ENCODE peak calls at places on chromosomes 1 and 21, in eight cellular contexts. M is SK-N-SH; T is NCI-H2029; A is HTR-8/SVneo; C is stromal cell of bone marrow; S is AG08396; W is sigmoid colon; E is activated CD8-positive, alpha-beta T cell treated with anti-CD3 and anti-CD28 coated beads for 36 hours. P is an unnamed sample.
A peak's percentile ranks its signal among the peaks of the same experiment; 100 is the strongest.

GRCh38 chr1:155933591-155934096 is 569 bp downstream of the KHDC4 start:
- DNase-seq in M (peak; percentile 42), T (no peak), A (no peak), C (no peak), S (no peak), W (no peak), E (no peak), P (no peak)

GRCh38 chr1:9293512-9294439 is 1.1 kb downstream of the SPSB1 start:
- DNase-seq in M (peak; percentile 79), T (no peak), A (no peak), C (no peak), S (no peak), W (no peak), E (peak; percentile 37), P (peak; percentile 36)

GRCh38 chr21:44066116-44066515 is 41.1 kb upstream of the PWP2 start:
- DNase-seq in M (no peak), T (no peak), A (no peak), C (no peak), S (no peak), W (no peak), E (no peak), P (no peak)

GRCh38 chr1:9596419-9597123 is 7.9 kb downstream of the TMEM201 start:
- DNase-seq in M (peak; percentile 56), T (no peak), A (no peak), C (no peak), S (no peak), W (no peak), E (no peak), P (no peak)

GRCh38 chr1:184340984-184341383 is 45.8 kb upstream of the C1orf21 start:
- DNase-seq in M (no peak), T (no peak), A (no peak), C (no peak), S (no peak), W (no peak), E (no peak), P (no peak)

GRCh38 chr1:182549811-182550210 is 39.2 kb downstream of the RNASEL start:
- DNase-seq in M (no peak), T (no peak), A (no peak), C (no peak), S (no peak), W (no peak), E (no peak), P (no peak)

GRCh38 chr1:87853576-87854351 is 525.1 kb downstream of the LMO4 start:
- DNase-seq in M (no peak), T (no peak), A (no peak), C (no peak), S (peak; percentile 7), W (no peak), E (no peak), P (no peak)

GRCh38 chr1:3125546-3126368 is 56.8 kb downstream of the PRDM16 start:
- DNase-seq in M (no peak), T (no peak), A (no peak), C (no peak), S (no peak), W (no peak), E (no peak), P (no peak)

GRCh38 chr1:30750751-30751291 is 6.8 kb downstream of the LAPTM5 start:
- DNase-seq in M (no peak), T (no peak), A (no peak), C (no peak), S (no peak), W (no peak), E (no peak), P (no peak)

GRCh38 chr1:204453141-204453772 is 41.3 kb downstream of the PIK3C2B start:
- DNase-seq in M (no peak), T (no peak), A (no peak), C (no peak), S (no peak), W (no peak), E (peak; percentile 92), P (no peak)